ENCODE peak calls at places on chromosomes 4 and X, in four cellular contexts. P is fibroblast of lung, E is left lung, I is mesendoderm. Q is an unnamed sample.

GRCh38 chrX:150767475-150768131 is 74.4 kb downstream of the MTMR1 start:
- DNase-seq in P (peak), E (no peak), I (no peak), Q (peak)

GRCh38 chrX:39983715-39984114 is 114.0 kb downstream of the BCOR start:
- DNase-seq in P (peak), E (no peak), I (no peak), Q (no peak)

GRCh38 chr4:10605746-10606482 is 78.7 kb downstream of the CLNK start:
- DNase-seq in P (peak), E (no peak), I (no peak), Q (peak)

GRCh38 chr4:167424338-167425256 is 190.3 kb upstream of the SPOCK3 start:
- DNase-seq in P (no peak), E (no peak), I (no peak), Q (no peak)

GRCh38 chr4:56289934-56290333 is 97.4 kb downstream of the AASDH start:
- DNase-seq in P (peak), E (no peak), I (peak), Q (peak)

GRCh38 chr4:152422817-152423320 is 113.0 kb downstream of the FBXW7 start:
- DNase-seq in P (no peak), E (no peak), I (no peak), Q (no peak)

GRCh38 chrX:147891886-147892285 is 19.8 kb upstream of the FMR1 start:
- DNase-seq in P (peak), E (no peak), I (no peak), Q (peak)

GRCh38 chrX:66039916-66040315 is at the start of gene VSIG4:
- DNase-seq in P (no peak), E (no peak), I (no peak), Q (no peak)

GRCh38 chr4:187569871-187570270 is 425.7 kb upstream of the ZFP42 start:
- DNase-seq in P (no peak), E (no peak), I (no peak), Q (no peak)

GRCh38 chr4:93649828-93650227 is 178.7 kb upstream of the ATOH1 start:
- DNase-seq in P (no peak), E (peak), I (peak), Q (no peak)

GRCh38 chr4:53619431-53619830 is 28.1 kb upstream of the LNX1 start:
- DNase-seq in P (no peak), E (no peak), I (no peak), Q (peak)

GRCh38 chr4:147776600-147777175 is 44.8 kb downstream of the ARHGAP10 start:
- DNase-seq in P (no peak), E (no peak), I (no peak), Q (no peak)

GRCh38 chrX:115940888-115941332 is 229.6 kb upstream of the AGTR2 start:
- DNase-seq in P (peak), E (no peak), I (peak), Q (peak)

GRCh38 chr4:993111-994029 is at the start of gene SLC26A1:
- DNase-seq in P (no peak), E (peak), I (no peak), Q (no peak)

GRCh38 chr4:10677796-10678497 is 6.6 kb downstream of the CLNK start:
- DNase-seq in P (no peak), E (no peak), I (no peak), Q (peak)

GRCh38 chrX:153319295-153319694 is 2.3 kb downstream of the PNMA6F start:
- DNase-seq in P (no peak), E (no peak), I (no peak), Q (no peak)

GRCh38 chrX:68833448-68833805 is 4.6 kb downstream of the EFNB1 start:
- DNase-seq in P (no peak), E (no peak), I (no peak), Q (no peak)

GRCh38 chr4:15794905-15795304 is 16.8 kb downstream of the CD38 start:
- DNase-seq in P (peak), E (no peak), I (no peak), Q (no peak)

GRCh38 chrX:28910501-28910900 is 323.3 kb downstream of the IL1RAPL1 start:
- DNase-seq in P (peak), E (no peak), I (no peak), Q (peak)

GRCh38 chrX:36963852-36964251 is 44.3 kb upstream of the FAM47C start:
- DNase-seq in P (no peak), E (no peak), I (no peak), Q (no peak)

GRCh38 chr4:152626790-152627189 is 53.0 kb downstream of the TMEM154 start:
- DNase-seq in P (no peak), E (no peak), I (no peak), Q (peak)

GRCh38 chrX:67545772-67546495 is 2.1 kb downstream of the AR start:
- DNase-seq in P (peak), E (peak), I (peak), Q (peak)

GRCh38 chrX:67544871-67545771 is 1.3 kb downstream of the AR start:
- DNase-seq in P (peak), E (peak), I (peak), Q (peak)

GRCh38 chrX:67543818-67544217 is at the start of gene AR:
- DNase-seq in P (peak), E (peak), I (peak), Q (peak)

GRCh38 chrX:67546496-67547423 is 2.9 kb downstream of the AR start:
- DNase-seq in P (no peak), E (no peak), I (peak), Q (peak)

GRCh38 chrX:67544281-67544680 is 460 bp downstream of the AR start:
- DNase-seq in P (peak), E (peak), I (peak), Q (peak)
- H3K4me3 ChIP-seq in P (peak), E (peak), I (no peak), Q (peak)

GRCh38 chr4:4762909-4763814 is 96.3 kb upstream of the MSX1 start:
- DNase-seq in P (peak), E (no peak), I (peak), Q (peak)

GRCh38 chr4:4764506-4764905 is 95.0 kb upstream of the MSX1 start:
- DNase-seq in P (no peak), E (no peak), I (no peak), Q (no peak)

GRCh38 chr4:4765811-4766210 is 93.7 kb upstream of the MSX1 start:
- DNase-seq in P (no peak), E (no peak), I (peak), Q (no peak)

GRCh38 chr4:4762300-4762699 is 97.2 kb upstream of the MSX1 start:
- DNase-seq in P (no peak), E (no peak), I (no peak), Q (no peak)

GRCh38 chr4:4763815-4764202 is 95.7 kb upstream of the MSX1 start:
- DNase-seq in P (no peak), E (no peak), I (no peak), Q (no peak)
- H3K4me3 ChIP-seq in P (no peak), E (no peak), I (no peak), Q (no peak)

DNA sequence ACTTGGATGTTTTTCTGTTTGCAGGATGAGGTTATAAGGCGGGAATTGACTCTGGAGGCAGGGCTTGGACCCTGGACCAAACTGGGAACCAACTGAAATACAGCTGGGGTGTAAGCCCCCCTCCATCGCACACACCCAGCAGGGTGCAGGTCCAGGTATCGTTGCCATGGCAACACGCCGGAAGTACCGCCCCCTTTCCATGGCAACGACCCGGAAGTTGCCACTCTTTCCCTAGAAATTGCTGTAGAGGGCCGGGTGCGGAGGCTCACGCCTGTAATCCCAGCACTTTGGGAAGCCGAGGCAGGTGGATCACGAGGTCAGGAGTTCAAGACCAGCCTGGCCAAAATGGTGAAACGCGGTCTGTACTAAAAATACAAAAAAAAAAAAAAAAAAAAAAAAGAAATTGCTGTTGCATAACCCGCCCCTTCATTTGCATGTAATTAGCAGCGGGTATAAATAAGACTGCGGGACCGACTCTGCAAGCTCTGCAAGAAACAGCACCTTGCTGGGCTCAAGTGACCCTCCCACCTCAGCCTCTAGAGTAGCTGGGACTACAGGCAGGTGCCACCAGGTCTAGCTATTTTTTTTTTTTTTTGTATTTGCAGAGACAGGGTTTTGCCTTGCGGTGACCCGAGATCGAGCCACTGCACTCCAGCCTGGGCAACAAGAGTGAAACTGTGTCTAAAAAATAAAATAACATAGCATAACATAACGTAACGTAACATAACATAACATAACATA is 139.6 kb downstream of the CRLF2 start:
- DNase-seq in P (no peak), E (no peak), I (peak), Q (no peak)
- H3K4me3 ChIP-seq in P (no peak), E (no peak), I (no peak), Q (no peak)

GRCh38 chrX:130524476-130525194 is 122.8 kb downstream of the RBMX2 start:
- DNase-seq in P (no peak), E (no peak), I (no peak), Q (no peak)

GRCh38 chrX:130529531-130529930 is 127.7 kb downstream of the RBMX2 start:
- DNase-seq in P (no peak), E (no peak), I (peak), Q (no peak)

DNA sequence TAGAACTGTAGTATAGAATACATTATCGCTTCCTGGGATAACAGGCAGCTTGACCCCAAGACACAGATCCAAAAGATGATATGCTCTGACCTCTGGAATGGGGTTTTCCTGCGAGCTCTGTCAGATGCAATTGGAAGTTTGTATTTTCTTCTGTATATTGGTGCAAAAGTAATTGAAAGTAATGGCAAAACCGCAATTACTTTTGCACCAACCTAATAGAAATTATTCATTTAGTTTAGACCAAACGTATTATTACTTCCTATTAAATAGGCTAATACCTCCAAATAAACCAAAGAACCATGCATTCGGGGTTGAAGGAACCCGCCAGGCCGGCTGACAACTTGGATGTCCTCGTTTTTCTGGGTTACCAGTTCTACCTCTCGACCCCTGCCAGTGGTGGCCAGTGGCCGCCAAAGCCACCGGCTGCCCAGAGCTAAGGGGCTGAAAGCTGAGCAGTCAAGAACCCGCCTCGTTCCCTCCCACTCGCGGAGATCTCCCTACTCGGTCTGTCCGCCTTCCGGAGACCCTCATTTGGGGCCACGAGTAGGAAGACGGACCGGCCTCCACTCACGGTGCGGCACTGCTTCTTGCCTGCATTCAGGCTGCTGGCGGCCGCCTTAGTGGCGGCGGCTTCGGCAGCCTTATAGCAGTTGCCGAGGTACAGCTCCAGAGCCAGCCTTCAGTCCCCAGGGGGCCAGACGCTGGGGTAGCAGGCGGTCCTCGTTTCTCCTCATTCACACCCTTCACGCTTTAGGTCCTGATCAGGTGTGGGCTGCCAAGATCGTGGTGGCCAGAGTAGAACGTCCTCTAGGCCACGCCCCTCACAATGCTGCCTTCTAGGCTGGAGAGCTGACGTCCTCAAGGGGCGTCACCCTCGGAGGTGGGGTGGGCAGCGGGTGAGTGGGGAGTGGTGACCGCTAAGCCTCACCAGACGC is 121.9 kb downstream of the RBMX2 start:
- DNase-seq in P (peak), E (no peak), I (peak), Q (no peak)
- H3K4me3 ChIP-seq in P (no peak), E (no peak), I (no peak), Q (peak)

DNA sequence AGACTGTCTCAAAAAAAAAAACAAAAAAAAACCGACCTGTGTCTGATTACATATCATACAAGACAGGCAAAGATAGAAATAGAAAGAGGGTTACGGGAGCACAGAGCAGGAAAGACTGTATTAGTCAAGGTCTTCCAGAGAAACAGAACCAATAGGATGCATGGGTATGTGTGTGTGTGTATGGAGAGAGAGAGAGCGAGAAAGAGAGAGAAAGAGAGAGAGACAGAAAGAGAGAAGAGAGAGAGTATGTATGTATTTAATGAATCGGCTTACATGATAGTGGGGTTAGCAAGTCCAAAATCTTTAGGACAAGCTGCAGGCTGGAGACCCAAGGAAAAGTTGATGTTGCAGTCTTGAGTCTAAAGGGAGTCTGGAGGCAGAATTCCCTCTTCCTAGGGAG is 7.5 kb upstream of the DDX3X start:
- DNase-seq in P (no peak), E (no peak), I (no peak), Q (no peak)
- H3K4me3 ChIP-seq in P (no peak), E (no peak), I (no peak), Q (no peak)

GRCh38 chrX:45806410-45807121 is 605.9 kb upstream of the DIPK2B start:
- DNase-seq in P (peak), E (no peak), I (peak), Q (peak)
- H3K4me3 ChIP-seq in P (peak), E (no peak), I (no peak), Q (peak)

Q was measured in fibroblast of the aortic adventitia.